ENCODE peak calls at places on chromosomes 7 and 10, in ten cellular contexts. One of them, this sample, is unnamed.

GRCh38 chr10:12358863-12359647 is 9.7 kb downstream of the CAMK1D start:
- DNase-seq in astrocyte: no peak
- DNase-seq in mucosa of descending colon: no peak
- DNase-seq in A549: no peak
- DNase-seq in choroid plexus epithelial cell: no peak
- DNase-seq in CD8-positive, alpha-beta T cell: no peak
- DNase-seq in ovary: no peak
- DNase-seq in body of pancreas: no peak
- DNase-seq in HCT116: no peak
- DNase-seq in AG09309: no peak
- DNase-seq in this sample: no peak

GRCh38 chr10:33927347-33927746 is 592.9 kb upstream of the NRP1 start:
- DNase-seq in astrocyte: peak
- DNase-seq in mucosa of descending colon: no peak
- DNase-seq in A549: no peak
- DNase-seq in choroid plexus epithelial cell: peak
- DNase-seq in CD8-positive, alpha-beta T cell: no peak
- DNase-seq in ovary: no peak
- DNase-seq in body of pancreas: no peak
- DNase-seq in HCT116: no peak
- DNase-seq in AG09309: no peak
- DNase-seq in this sample: peak

GRCh38 chr7:6589829-6590644 is at the start of gene INTS15:
- DNase-seq in astrocyte: peak
- DNase-seq in mucosa of descending colon: peak
- DNase-seq in A549: peak
- DNase-seq in choroid plexus epithelial cell: peak
- DNase-seq in CD8-positive, alpha-beta T cell: peak
- DNase-seq in ovary: peak
- DNase-seq in body of pancreas: peak
- DNase-seq in HCT116: peak
- DNase-seq in AG09309: peak
- DNase-seq in this sample: peak

GRCh38 chr7:13790611-13791010 is 198.9 kb downstream of the ETV1 start:
- DNase-seq in astrocyte: no peak
- DNase-seq in mucosa of descending colon: no peak
- DNase-seq in A549: no peak
- DNase-seq in choroid plexus epithelial cell: no peak
- DNase-seq in CD8-positive, alpha-beta T cell: no peak
- DNase-seq in ovary: no peak
- DNase-seq in body of pancreas: no peak
- DNase-seq in HCT116: no peak
- DNase-seq in AG09309: no peak
- DNase-seq in this sample: no peak

GRCh38 chr10:86876748-86877147 is 80.7 kb downstream of the MMRN2 start:
- DNase-seq in astrocyte: no peak
- DNase-seq in mucosa of descending colon: no peak
- DNase-seq in A549: no peak
- DNase-seq in choroid plexus epithelial cell: peak
- DNase-seq in CD8-positive, alpha-beta T cell: no peak
- DNase-seq in ovary: no peak
- DNase-seq in body of pancreas: no peak
- DNase-seq in HCT116: no peak
- DNase-seq in AG09309: no peak
- DNase-seq in this sample: no peak

GRCh38 chr7:151186640-151187408 is at the start of gene ASB10:
- DNase-seq in astrocyte: no peak
- DNase-seq in mucosa of descending colon: no peak
- DNase-seq in A549: no peak
- DNase-seq in choroid plexus epithelial cell: no peak
- DNase-seq in CD8-positive, alpha-beta T cell: no peak
- DNase-seq in ovary: no peak
- DNase-seq in body of pancreas: no peak
- DNase-seq in HCT116: no peak
- DNase-seq in AG09309: no peak
- DNase-seq in this sample: no peak

GRCh38 chr10:113442340-113442739 is 110.5 kb upstream of the HABP2 start:
- DNase-seq in astrocyte: no peak
- DNase-seq in mucosa of descending colon: no peak
- DNase-seq in A549: no peak
- DNase-seq in choroid plexus epithelial cell: no peak
- DNase-seq in CD8-positive, alpha-beta T cell: no peak
- DNase-seq in ovary: no peak
- DNase-seq in body of pancreas: no peak
- DNase-seq in HCT116: no peak
- DNase-seq in AG09309: no peak
- DNase-seq in this sample: no peak

GRCh38 chr10:29688230-29688634 is 53.5 kb upstream of the SVIL start:
- DNase-seq in astrocyte: no peak
- DNase-seq in mucosa of descending colon: no peak
- DNase-seq in A549: no peak
- DNase-seq in choroid plexus epithelial cell: no peak
- DNase-seq in CD8-positive, alpha-beta T cell: no peak
- DNase-seq in ovary: no peak
- DNase-seq in body of pancreas: no peak
- DNase-seq in HCT116: peak
- DNase-seq in AG09309: no peak
- DNase-seq in this sample: no peak

GRCh38 chr7:19107392-19108147 is 9.9 kb downstream of the TWIST1 start:
- DNase-seq in astrocyte: peak
- DNase-seq in mucosa of descending colon: peak
- DNase-seq in A549: no peak
- DNase-seq in choroid plexus epithelial cell: peak
- DNase-seq in CD8-positive, alpha-beta T cell: no peak
- DNase-seq in ovary: no peak
- DNase-seq in body of pancreas: no peak
- DNase-seq in HCT116: no peak
- DNase-seq in AG09309: no peak
- DNase-seq in this sample: no peak

GRCh38 chr10:124587811-124588211 is 126.2 kb downstream of the LHPP start:
- DNase-seq in astrocyte: no peak
- DNase-seq in mucosa of descending colon: no peak
- DNase-seq in A549: no peak
- DNase-seq in choroid plexus epithelial cell: no peak
- DNase-seq in CD8-positive, alpha-beta T cell: no peak
- DNase-seq in ovary: no peak
- DNase-seq in body of pancreas: no peak
- DNase-seq in HCT116: no peak
- DNase-seq in AG09309: no peak
- DNase-seq in this sample: no peak

GRCh38 chr7:100210803-100211202 is 8.9 kb upstream of the PVRIG start:
- DNase-seq in astrocyte: no peak
- DNase-seq in mucosa of descending colon: no peak
- DNase-seq in A549: no peak
- DNase-seq in choroid plexus epithelial cell: no peak
- DNase-seq in CD8-positive, alpha-beta T cell: no peak
- DNase-seq in ovary: no peak
- DNase-seq in body of pancreas: no peak
- DNase-seq in HCT116: no peak
- DNase-seq in AG09309: no peak
- DNase-seq in this sample: no peak

GRCh38 chr10:94630017-94630688 is 53.4 kb upstream of the CYP2C18 start:
- DNase-seq in astrocyte: peak
- DNase-seq in mucosa of descending colon: no peak
- DNase-seq in A549: peak
- DNase-seq in choroid plexus epithelial cell: peak
- DNase-seq in CD8-positive, alpha-beta T cell: no peak
- DNase-seq in ovary: no peak
- DNase-seq in body of pancreas: no peak
- DNase-seq in HCT116: peak
- DNase-seq in AG09309: no peak
- DNase-seq in this sample: no peak

GRCh38 chr10:96021332-96021731 is 22.1 kb upstream of the CCNJ start:
- DNase-seq in astrocyte: no peak
- DNase-seq in mucosa of descending colon: no peak
- DNase-seq in A549: no peak
- DNase-seq in choroid plexus epithelial cell: no peak
- DNase-seq in CD8-positive, alpha-beta T cell: no peak
- DNase-seq in ovary: no peak
- DNase-seq in body of pancreas: no peak
- DNase-seq in HCT116: no peak
- DNase-seq in AG09309: no peak
- DNase-seq in this sample: no peak

GRCh38 chr7:25103766-25104165 is 21.3 kb downstream of the CYCS start:
- DNase-seq in astrocyte: no peak
- DNase-seq in mucosa of descending colon: no peak
- DNase-seq in A549: no peak
- DNase-seq in choroid plexus epithelial cell: no peak
- DNase-seq in CD8-positive, alpha-beta T cell: no peak
- DNase-seq in ovary: no peak
- DNase-seq in body of pancreas: no peak
- DNase-seq in HCT116: no peak
- DNase-seq in AG09309: no peak
- DNase-seq in this sample: no peak

GRCh38 chr7:24152356-24152755 is 131.6 kb upstream of the NPY start:
- DNase-seq in astrocyte: no peak
- DNase-seq in mucosa of descending colon: no peak
- DNase-seq in A549: no peak
- DNase-seq in choroid plexus epithelial cell: no peak
- DNase-seq in CD8-positive, alpha-beta T cell: no peak
- DNase-seq in ovary: no peak
- DNase-seq in body of pancreas: no peak
- DNase-seq in HCT116: no peak
- DNase-seq in AG09309: no peak
- DNase-seq in this sample: no peak

GRCh38 chr10:133325761-133326463 is 10.8 kb downstream of the CALY start:
- DNase-seq in astrocyte: no peak
- DNase-seq in mucosa of descending colon: peak
- DNase-seq in A549: no peak
- DNase-seq in choroid plexus epithelial cell: no peak
- DNase-seq in CD8-positive, alpha-beta T cell: no peak
- DNase-seq in ovary: no peak
- DNase-seq in body of pancreas: no peak
- DNase-seq in HCT116: no peak
- DNase-seq in AG09309: no peak
- DNase-seq in this sample: no peak

GRCh38 chr7:140722254-140722653 is 25.7 kb downstream of the NDUFB2 start:
- DNase-seq in astrocyte: no peak
- DNase-seq in mucosa of descending colon: no peak
- DNase-seq in A549: no peak
- DNase-seq in choroid plexus epithelial cell: no peak
- DNase-seq in CD8-positive, alpha-beta T cell: no peak
- DNase-seq in ovary: no peak
- DNase-seq in body of pancreas: no peak
- DNase-seq in HCT116: no peak
- DNase-seq in AG09309: no peak
- DNase-seq in this sample: no peak

GRCh38 chr10:68957284-68957615 is 1.3 kb downstream of the DDX21 start:
- DNase-seq in astrocyte: no peak
- DNase-seq in mucosa of descending colon: no peak
- DNase-seq in A549: peak
- DNase-seq in choroid plexus epithelial cell: no peak
- DNase-seq in CD8-positive, alpha-beta T cell: no peak
- DNase-seq in ovary: no peak
- DNase-seq in body of pancreas: no peak
- DNase-seq in HCT116: no peak
- DNase-seq in AG09309: no peak
- DNase-seq in this sample: no peak

GRCh38 chr7:28509256-28510021 is 97.1 kb downstream of the CREB5 start:
- DNase-seq in astrocyte: peak
- DNase-seq in mucosa of descending colon: no peak
- DNase-seq in A549: no peak
- DNase-seq in choroid plexus epithelial cell: no peak
- DNase-seq in CD8-positive, alpha-beta T cell: no peak
- DNase-seq in ovary: no peak
- DNase-seq in body of pancreas: no peak
- DNase-seq in HCT116: no peak
- DNase-seq in AG09309: no peak
- DNase-seq in this sample: no peak

GRCh38 chr7:50640779-50641178 is 75.6 kb upstream of the DDC start:
- DNase-seq in astrocyte: no peak
- DNase-seq in mucosa of descending colon: no peak
- DNase-seq in A549: no peak
- DNase-seq in choroid plexus epithelial cell: no peak
- DNase-seq in CD8-positive, alpha-beta T cell: no peak
- DNase-seq in ovary: no peak
- DNase-seq in body of pancreas: no peak
- DNase-seq in HCT116: no peak
- DNase-seq in AG09309: no peak
- DNase-seq in this sample: no peak

GRCh38 chr10:71344916-71345557 is 26.0 kb downstream of the SLC29A3 start:
- DNase-seq in astrocyte: no peak
- DNase-seq in mucosa of descending colon: no peak
- DNase-seq in A549: no peak
- DNase-seq in choroid plexus epithelial cell: no peak
- DNase-seq in CD8-positive, alpha-beta T cell: no peak
- DNase-seq in ovary: no peak
- DNase-seq in body of pancreas: no peak
- DNase-seq in HCT116: no peak
- DNase-seq in AG09309: no peak
- DNase-seq in this sample: no peak

GRCh38 chr7:4241791-4242190 is 440.3 kb upstream of the FOXK1 start:
- DNase-seq in astrocyte: no peak
- DNase-seq in mucosa of descending colon: no peak
- DNase-seq in A549: no peak
- DNase-seq in choroid plexus epithelial cell: no peak
- DNase-seq in CD8-positive, alpha-beta T cell: no peak
- DNase-seq in ovary: no peak
- DNase-seq in body of pancreas: no peak
- DNase-seq in HCT116: peak
- DNase-seq in AG09309: no peak
- DNase-seq in this sample: no peak
- H3K4me3 ChIP-seq in astrocyte: no peak
- H3K4me3 ChIP-seq in mucosa of descending colon: no peak
- H3K4me3 ChIP-seq in A549: no peak
- H3K4me3 ChIP-seq in choroid plexus epithelial cell: no peak
- H3K4me3 ChIP-seq in CD8-positive, alpha-beta T cell: no peak
- H3K4me3 ChIP-seq in ovary: no peak
- H3K4me3 ChIP-seq in body of pancreas: no peak
- H3K4me3 ChIP-seq in HCT116: no peak
- H3K4me3 ChIP-seq in AG09309: no peak
- H3K4me3 ChIP-seq in this sample: no peak

GRCh38 chr7:20343211-20343610 is 12.5 kb downstream of the ITGB8 start:
- DNase-seq in astrocyte: no peak
- DNase-seq in mucosa of descending colon: no peak
- DNase-seq in A549: no peak
- DNase-seq in choroid plexus epithelial cell: no peak
- DNase-seq in CD8-positive, alpha-beta T cell: no peak
- DNase-seq in ovary: no peak
- DNase-seq in body of pancreas: no peak
- DNase-seq in HCT116: no peak
- DNase-seq in AG09309: no peak
- DNase-seq in this sample: no peak
- TF ChIP-seq CTCF in astrocyte: peak
- TF ChIP-seq CTCF in mucosa of descending colon: no peak
- TF ChIP-seq CTCF in A549: no peak
- TF ChIP-seq CTCF in choroid plexus epithelial cell: peak
- TF ChIP-seq CTCF in CD8-positive, alpha-beta T cell: no peak
- TF ChIP-seq CTCF in ovary: no peak
- TF ChIP-seq CTCF in body of pancreas: peak
- TF ChIP-seq CTCF in HCT116: peak
- TF ChIP-seq CTCF in AG09309: no peak
- TF ChIP-seq CTCF in this sample: peak

GRCh38 chr7:158588085-158588877 is 658 bp upstream of the PTPRN2 start:
- DNase-seq in astrocyte: no peak
- DNase-seq in mucosa of descending colon: no peak
- DNase-seq in A549: no peak
- DNase-seq in choroid plexus epithelial cell: no peak
- DNase-seq in CD8-positive, alpha-beta T cell: no peak
- DNase-seq in ovary: no peak
- DNase-seq in body of pancreas: no peak
- DNase-seq in HCT116: no peak
- DNase-seq in AG09309: no peak
- DNase-seq in this sample: no peak
- H3K4me3 ChIP-seq in astrocyte: no peak
- H3K4me3 ChIP-seq in mucosa of descending colon: no peak
- H3K4me3 ChIP-seq in A549: peak
- H3K4me3 ChIP-seq in choroid plexus epithelial cell: peak
- H3K4me3 ChIP-seq in CD8-positive, alpha-beta T cell: no peak
- H3K4me3 ChIP-seq in ovary: peak
- H3K4me3 ChIP-seq in body of pancreas: no peak
- H3K4me3 ChIP-seq in HCT116: no peak
- H3K4me3 ChIP-seq in AG09309: peak
- H3K4me3 ChIP-seq in this sample: peak

GRCh38 chr10:23081891-23082290 is 13.5 kb upstream of the MSRB2 start:
- DNase-seq in astrocyte: no peak
- DNase-seq in mucosa of descending colon: no peak
- DNase-seq in A549: peak
- DNase-seq in choroid plexus epithelial cell: peak
- DNase-seq in CD8-positive, alpha-beta T cell: no peak
- DNase-seq in ovary: no peak
- DNase-seq in body of pancreas: no peak
- DNase-seq in HCT116: peak
- DNase-seq in AG09309: no peak
- DNase-seq in this sample: no peak
- TF ChIP-seq CTCF in astrocyte: no peak
- TF ChIP-seq CTCF in mucosa of descending colon: no peak
- TF ChIP-seq CTCF in A549: peak
- TF ChIP-seq CTCF in choroid plexus epithelial cell: peak
- TF ChIP-seq CTCF in CD8-positive, alpha-beta T cell: no peak
- TF ChIP-seq CTCF in ovary: no peak
- TF ChIP-seq CTCF in body of pancreas: no peak
- TF ChIP-seq CTCF in HCT116: no peak
- TF ChIP-seq CTCF in AG09309: peak
- TF ChIP-seq CTCF in this sample: peak

This sample was measured in retinal pigment epithelial cell.